ENCODE peak calls at places on chromosomes 11 and 22, in four cellular contexts. F is K562, B is GM12878, C is HL-60. G is an unnamed sample.
A peak's percentile ranks its signal among the peaks of the same experiment; 100 is the strongest.

GRCh38 chr11:132632641-132633124 is 899.6 kb downstream of the OPCML start:
- DNase-seq in F (no peak), B (no peak), C (no peak), G (no peak)

GRCh38 chr11:102186836-102187235 is 76.6 kb downstream of the YAP1 start:
- DNase-seq in C (no peak), F (no peak), B (no peak), G (no peak)

GRCh38 chr22:47452184-47452583 is 689.7 kb downstream of the TBC1D22A start:
- DNase-seq in C (peak; percentile 13), B (no peak), F (peak; percentile 66), G (no peak)

GRCh38 chr11:8354622-8355417 is 91.1 kb upstream of the LMO1 start:
- DNase-seq in C (peak; percentile 60), F (no peak), B (no peak), G (no peak)

GRCh38 chr11:8785457-8785856 is 102.9 kb downstream of the RPL27A start:
- DNase-seq in C (no peak), B (no peak), F (no peak), G (no peak)

GRCh38 chr22:50562523-50563409 is at the start of gene SYCE3:
- DNase-seq in F (peak; percentile 94), B (peak; percentile 75), C (peak; percentile 98), G (peak; percentile 94)

GRCh38 chr22:41822289-41823057 is 10.4 kb upstream of the SREBF2 start:
- DNase-seq in C (no peak), F (peak; percentile 41), B (peak; percentile 47), G (no peak)

GRCh38 chr22:26556904-26557303 is 33.0 kb downstream of the TPST2 start:
- DNase-seq in F (no peak), B (no peak), C (no peak), G (no peak)

GRCh38 chr11:66559141-66559861 is 9.1 kb downstream of the CTSF start:
- DNase-seq in C (no peak), F (peak; percentile 96), B (no peak), G (no peak)

GRCh38 chr11:13440100-13440855 is 22.7 kb downstream of the BTBD10 start:
- DNase-seq in B (no peak), F (no peak), C (no peak), G (no peak)

GRCh38 chr11:112172362-112172994 is 2.8 kb upstream of the BCO2 start:
- DNase-seq in F (no peak), B (no peak), C (no peak), G (no peak)

GRCh38 chr11:9838229-9838628 is 174.4 kb downstream of the SWAP70 start:
- DNase-seq in F (no peak), C (no peak), B (no peak), G (no peak)

GRCh38 chr11:9839550-9839949 is 175.7 kb downstream of the SWAP70 start:
- DNase-seq in B (no peak), F (no peak), C (no peak), G (no peak)

GRCh38 chr11:9838961-9839360 is 175.1 kb downstream of the SWAP70 start:
- DNase-seq in F (no peak), B (peak; percentile 51), C (no peak), G (no peak)

GRCh38 chr11:9831122-9831521 is 167.2 kb downstream of the SWAP70 start:
- DNase-seq in C (no peak), B (no peak), F (no peak), G (no peak)

DNA sequence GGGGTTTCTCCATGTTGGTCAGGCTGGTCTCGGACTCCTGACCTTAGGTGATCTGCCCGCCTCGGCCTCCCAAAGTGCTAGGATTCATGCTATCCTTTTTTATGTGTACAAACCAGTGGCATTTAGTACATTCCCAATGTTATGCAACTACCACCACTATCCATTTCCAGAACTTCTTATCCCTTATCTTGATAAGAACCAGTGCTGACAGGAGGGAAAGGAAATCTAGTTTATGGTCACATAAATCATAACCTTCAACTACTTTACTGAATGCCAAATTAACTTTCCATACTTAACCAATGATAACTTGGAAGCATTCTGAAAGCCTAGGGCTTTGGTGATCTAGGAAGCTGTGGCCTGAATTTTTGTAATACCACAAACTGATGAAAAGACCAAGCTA is 170.4 kb downstream of the SWAP70 start:
- DNase-seq in B (no peak), C (no peak), F (no peak), G (no peak)
- TF ChIP-seq SPI1 in B (no peak), C (no peak), F (no peak), G (no peak)

GRCh38 chr11:68523743-68524142 is 63.2 kb downstream of the PPP6R3 start:
- DNase-seq in C (no peak), B (no peak), F (no peak), G (no peak)
- TF ChIP-seq POLR2AphosphoS5 in C (no peak), B (no peak), F (no peak), G (no peak)

GRCh38 chr11:83071641-83072591 is at the start of gene RAB30:
- DNase-seq in C (peak; percentile 99), B (peak; percentile 99), F (peak; percentile 91), G (peak; percentile 70)

GRCh38 chr11:83070044-83070877 is 1.4 kb downstream of the RAB30 start:
- DNase-seq in B (no peak), F (peak; percentile 23), C (no peak), G (no peak)

GRCh38 chr11:83069441-83070043 is 2.2 kb downstream of the RAB30 start:
- DNase-seq in B (no peak), F (no peak), C (no peak), G (no peak)

GRCh38 chr11:83072689-83073242 is 1.1 kb upstream of the RAB30 start:
- DNase-seq in F (no peak), B (no peak), C (no peak), G (no peak)

DNA sequence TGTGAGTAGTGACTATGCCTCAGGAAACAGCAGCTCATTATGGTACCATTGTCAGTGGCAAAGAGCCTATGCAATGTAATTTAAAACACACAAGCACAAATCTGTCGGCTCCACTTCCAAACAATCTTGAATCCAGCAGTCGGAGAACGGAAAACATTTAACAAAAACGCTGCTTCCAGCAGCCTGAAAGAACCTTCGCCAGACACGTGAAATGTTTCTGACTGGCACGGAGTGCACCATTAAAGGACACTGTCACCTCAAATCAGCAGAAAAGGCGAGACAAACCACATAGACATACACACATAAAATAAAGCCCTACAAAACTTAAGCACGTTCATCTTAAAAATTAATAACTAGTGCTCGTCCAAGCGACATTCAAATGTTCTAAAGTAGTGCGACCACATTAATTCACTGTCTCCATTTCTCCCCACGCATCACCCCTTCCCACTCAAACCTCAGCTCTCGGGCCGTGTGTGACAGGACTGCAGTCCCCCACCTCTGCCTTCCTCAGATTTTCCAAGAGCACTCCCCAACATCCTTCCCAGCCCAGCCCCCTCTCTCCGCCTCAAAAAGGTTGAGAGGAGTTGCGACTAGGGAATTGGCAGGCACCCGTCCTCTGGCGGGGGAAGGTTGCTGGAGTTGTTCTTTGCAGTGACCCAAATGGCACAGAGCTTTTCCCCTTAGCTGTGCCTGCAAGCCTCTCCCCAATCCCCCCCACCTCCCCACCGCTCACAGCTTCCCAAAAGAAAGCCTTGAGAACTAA is 638 bp downstream of the RAB30 start:
- DNase-seq in F (no peak), B (no peak), C (no peak), G (no peak)
- TF ChIP-seq SPI1 in F (no peak), B (no peak), C (no peak), G (no peak)

GRCh38 chr22:30025187-30025586 is 55.1 kb upstream of the HORMAD2 start:
- DNase-seq in B (no peak), F (no peak), C (no peak), G (no peak)
- TF ChIP-seq POLR2AphosphoS5 in B (no peak), F (no peak), C (no peak), G (no peak)

GRCh38 chr11:89177691-89178231 is at the start of gene TYR:
- DNase-seq in C (no peak), B (no peak), F (no peak), G (no peak)
- TF ChIP-seq SPI1 in C (no peak), B (no peak), F (no peak), G (no peak)

GRCh38 chr11:4370166-4370565 is 2.0 kb upstream of the OR52B4 start:
- DNase-seq in F (no peak), B (no peak), C (no peak), G (no peak)

GRCh38 chr11:4375431-4376113 is 7.4 kb upstream of the OR52B4 start:
- DNase-seq in F (no peak), C (no peak), B (no peak), G (no peak)
- TF ChIP-seq POLR2AphosphoS5 in F (no peak), C (no peak), B (no peak), G (no peak)

DNA sequence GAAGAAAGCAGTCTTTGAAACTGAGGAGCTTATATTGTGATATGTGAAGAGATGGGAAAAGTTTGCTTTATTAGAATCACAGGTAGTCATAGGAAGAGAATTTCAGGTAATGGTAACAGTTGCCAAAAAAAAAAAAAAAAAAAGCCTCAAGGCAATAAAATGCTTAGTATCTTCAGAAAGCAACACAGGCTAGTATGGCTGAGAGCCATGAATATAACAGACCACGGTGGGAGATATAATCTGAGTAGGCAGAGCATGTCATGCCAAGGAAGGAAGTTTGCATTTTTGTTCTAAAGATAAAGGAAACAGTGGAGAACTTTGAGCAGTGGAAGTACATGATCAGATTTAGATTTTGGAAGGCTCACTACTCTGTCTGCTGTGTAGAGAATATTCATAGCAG is 211.4 kb downstream of the ETS1 start:
- DNase-seq in F (no peak), C (no peak), B (no peak), G (no peak)
- TF ChIP-seq SPI1 in F (no peak), C (no peak), B (no peak), G (no peak)

DNA sequence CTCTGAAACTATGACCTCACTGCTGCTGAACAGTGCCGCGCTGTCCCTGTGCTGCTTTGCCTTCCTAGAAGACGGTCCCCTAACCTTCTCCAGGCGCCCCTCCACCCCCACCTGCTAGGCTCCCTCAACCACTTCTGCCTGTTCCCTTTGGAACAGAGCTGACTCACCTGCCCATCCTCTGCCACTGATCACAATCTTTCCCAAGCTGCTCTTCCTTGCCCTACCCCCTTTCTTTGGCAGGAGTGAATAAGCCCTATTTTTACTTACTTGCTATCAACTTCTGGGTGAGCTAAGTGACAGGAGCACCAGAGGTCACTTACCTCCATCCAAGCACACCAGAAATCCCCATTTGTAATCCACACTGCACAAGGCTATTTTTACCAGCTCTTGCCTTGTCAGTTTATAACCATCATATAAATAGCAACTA is 116.0 kb upstream of the BID start:
- DNase-seq in B (no peak), C (no peak), F (peak; percentile 49), G (no peak)
- TF ChIP-seq POLR2AphosphoS5 in B (no peak), C (no peak), F (no peak), G (no peak)